ENCODE peak calls at places on chromosomes 4 and X, in four cellular contexts. One of them, this sample, is unnamed.

GRCh38 chrX:136585960-136586359 is 53.9 kb downstream of the VGLL1 start:
- DNase-seq in GM20000: no peak
- DNase-seq in B cell: no peak
- DNase-seq in bronchial epithelial cell: no peak
- DNase-seq in this sample: no peak

GRCh38 chrX:134990475-134991473 is at the start of gene SMIM10:
- DNase-seq in GM20000: peak
- DNase-seq in B cell: peak
- DNase-seq in bronchial epithelial cell: peak
- DNase-seq in this sample: no peak

GRCh38 chr4:128558896-128559669 is 250.4 kb upstream of the JADE1 start:
- DNase-seq in GM20000: no peak
- DNase-seq in B cell: no peak
- DNase-seq in bronchial epithelial cell: no peak
- DNase-seq in this sample: no peak

GRCh38 chr4:142595222-142595871 is 250.8 kb downstream of the INPP4B start:
- DNase-seq in GM20000: no peak
- DNase-seq in B cell: no peak
- DNase-seq in bronchial epithelial cell: no peak
- DNase-seq in this sample: no peak

GRCh38 chrX:39214380-39215126 is 413.3 kb downstream of the MID1IP1 start:
- DNase-seq in GM20000: no peak
- DNase-seq in B cell: no peak
- DNase-seq in bronchial epithelial cell: no peak
- DNase-seq in this sample: no peak

GRCh38 chr4:1216869-1217294 is 32.0 kb downstream of the CTBP1 start:
- DNase-seq in GM20000: peak
- DNase-seq in B cell: peak
- DNase-seq in bronchial epithelial cell: no peak
- DNase-seq in this sample: no peak

GRCh38 chr4:139453041-139453370 is 915 bp upstream of the RAB33B start:
- DNase-seq in GM20000: peak
- DNase-seq in B cell: peak
- DNase-seq in bronchial epithelial cell: peak
- DNase-seq in this sample: peak

GRCh38 chr4:148205481-148205880 is 236.7 kb downstream of the NR3C2 start:
- DNase-seq in GM20000: no peak
- DNase-seq in B cell: no peak
- DNase-seq in bronchial epithelial cell: no peak
- DNase-seq in this sample: no peak

GRCh38 chr4:118824141-118824540 is 11.8 kb downstream of the SEC24D start:
- DNase-seq in GM20000: no peak
- DNase-seq in B cell: no peak
- DNase-seq in bronchial epithelial cell: no peak
- DNase-seq in this sample: no peak

GRCh38 chr4:1209821-1210220 is 37.4 kb upstream of the SPON2 start:
- DNase-seq in GM20000: no peak
- DNase-seq in B cell: no peak
- DNase-seq in bronchial epithelial cell: no peak
- DNase-seq in this sample: no peak

GRCh38 chr4:15794905-15795304 is 16.8 kb downstream of the CD38 start:
- DNase-seq in GM20000: no peak
- DNase-seq in B cell: no peak
- DNase-seq in bronchial epithelial cell: no peak
- DNase-seq in this sample: no peak

GRCh38 chrX:55521687-55522086 is 32.0 kb upstream of the USP51 start:
- DNase-seq in GM20000: no peak
- DNase-seq in B cell: no peak
- DNase-seq in bronchial epithelial cell: no peak
- DNase-seq in this sample: no peak

GRCh38 chr4:126916626-126917140 is 716.1 kb upstream of the INTU start:
- DNase-seq in GM20000: no peak
- DNase-seq in B cell: no peak
- DNase-seq in bronchial epithelial cell: peak
- DNase-seq in this sample: no peak

GRCh38 chrX:129779747-129780146 is at the start of gene SASH3:
- DNase-seq in GM20000: peak
- DNase-seq in B cell: peak
- DNase-seq in bronchial epithelial cell: no peak
- DNase-seq in this sample: no peak

GRCh38 chrX:68396953-68397352 is 36.3 kb downstream of the OPHN1 start:
- DNase-seq in GM20000: no peak
- DNase-seq in B cell: no peak
- DNase-seq in bronchial epithelial cell: no peak
- DNase-seq in this sample: no peak

GRCh38 chr4:138494931-138495330 is 252.8 kb upstream of the SLC7A11 start:
- DNase-seq in GM20000: no peak
- DNase-seq in B cell: no peak
- DNase-seq in bronchial epithelial cell: peak
- DNase-seq in this sample: no peak

GRCh38 chr4:14196141-14196540 is 568.6 kb upstream of the BOD1L1 start:
- DNase-seq in GM20000: no peak
- DNase-seq in B cell: no peak
- DNase-seq in bronchial epithelial cell: peak
- DNase-seq in this sample: peak

GRCh38 chr4:88006956-88007303 is 505 bp upstream of the PKD2 start:
- DNase-seq in GM20000: peak
- DNase-seq in B cell: no peak
- DNase-seq in bronchial epithelial cell: no peak
- DNase-seq in this sample: no peak

GRCh38 chr4:5524900-5525299 is 183.5 kb downstream of the EVC2 start:
- DNase-seq in GM20000: no peak
- DNase-seq in B cell: no peak
- DNase-seq in bronchial epithelial cell: no peak
- DNase-seq in this sample: peak

GRCh38 chrX:15336023-15336413 is 695 bp upstream of the PIGA start:
- DNase-seq in GM20000: peak
- DNase-seq in B cell: peak
- DNase-seq in bronchial epithelial cell: peak
- DNase-seq in this sample: peak

GRCh38 chr4:55071951-55072350 is 53.4 kb downstream of the KDR start:
- DNase-seq in GM20000: no peak
- DNase-seq in B cell: no peak
- DNase-seq in bronchial epithelial cell: peak
- DNase-seq in this sample: no peak

GRCh38 chrX:2188316-2188715 is 312.5 kb downstream of the DHRSX start:
- DNase-seq in GM20000: no peak
- DNase-seq in B cell: no peak
- DNase-seq in bronchial epithelial cell: no peak
- DNase-seq in this sample: no peak

GRCh38 chr4:48989461-48990203 is 3.6 kb downstream of the CWH43 start:
- DNase-seq in GM20000: no peak
- DNase-seq in B cell: no peak
- DNase-seq in bronchial epithelial cell: no peak
- DNase-seq in this sample: no peak

GRCh38 chr4:48985602-48985975 is 486 bp upstream of the CWH43 start:
- DNase-seq in GM20000: no peak
- DNase-seq in B cell: no peak
- DNase-seq in bronchial epithelial cell: no peak
- DNase-seq in this sample: no peak

GRCh38 chr4:48986654-48987164 is 634 bp downstream of the CWH43 start:
- DNase-seq in GM20000: no peak
- DNase-seq in B cell: no peak
- DNase-seq in bronchial epithelial cell: no peak
- DNase-seq in this sample: no peak

GRCh38 chr4:48991357-48991756 is 5.3 kb downstream of the CWH43 start:
- DNase-seq in GM20000: no peak
- DNase-seq in B cell: no peak
- DNase-seq in bronchial epithelial cell: peak
- DNase-seq in this sample: no peak

DNA sequence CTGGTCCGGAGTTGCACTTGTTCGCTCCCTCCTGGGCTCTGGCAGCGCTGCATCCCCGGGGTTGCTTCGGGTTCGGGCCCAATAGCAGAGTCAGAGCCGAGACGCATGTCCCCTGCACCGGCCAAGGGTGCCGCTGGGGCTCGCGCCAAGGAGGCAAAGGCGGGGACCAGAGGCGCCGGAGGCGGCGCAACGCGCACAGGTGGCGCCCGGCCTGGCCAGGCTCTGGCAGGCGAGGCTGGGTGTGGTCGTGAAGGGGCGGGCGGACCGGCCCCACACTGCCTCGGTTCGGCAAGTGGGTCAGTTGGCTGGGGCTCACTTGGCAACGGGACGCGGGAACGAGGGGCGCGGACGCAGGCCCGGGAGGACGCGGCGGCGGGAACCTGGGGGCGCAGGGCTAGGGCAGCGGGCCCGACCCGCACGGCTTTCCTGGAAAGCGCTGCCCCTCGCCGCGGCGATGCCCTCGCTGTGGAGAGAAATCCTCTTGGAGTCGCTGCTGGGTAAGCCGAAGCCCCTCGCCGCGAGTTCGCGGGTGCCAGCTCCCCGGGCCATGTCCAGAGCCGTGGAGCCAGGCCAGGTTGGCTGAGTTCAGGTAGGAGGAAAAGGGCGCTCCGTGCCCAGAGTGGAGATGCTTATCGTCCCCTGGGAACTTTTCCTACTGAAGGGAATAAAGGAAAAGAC is at the start of gene CWH43:
- DNase-seq in GM20000: no peak
- DNase-seq in B cell: no peak
- DNase-seq in bronchial epithelial cell: no peak
- DNase-seq in this sample: no peak
- TF ChIP-seq CTCF in GM20000: no peak
- TF ChIP-seq CTCF in B cell: no peak
- TF ChIP-seq CTCF in bronchial epithelial cell: peak
- TF ChIP-seq CTCF in this sample: no peak

DNA sequence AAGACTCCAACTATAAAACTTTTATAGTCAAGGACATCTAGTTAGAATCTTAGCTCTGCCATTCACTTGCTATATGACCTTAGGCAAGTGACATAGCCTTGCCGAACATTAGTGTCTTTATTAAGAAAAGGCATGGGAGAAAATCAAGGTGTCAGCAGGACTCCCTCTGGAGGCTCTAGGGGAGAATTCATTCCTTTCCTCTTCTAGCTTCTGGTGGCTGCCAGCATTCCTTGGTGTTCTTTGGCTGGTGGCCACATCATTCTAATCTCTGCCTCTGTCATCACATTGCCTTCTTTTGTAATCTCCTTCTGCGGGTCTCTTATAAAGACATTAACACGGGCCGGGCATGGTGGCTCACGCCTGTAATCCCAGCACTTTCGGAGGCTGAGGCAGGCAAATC is 99.8 kb downstream of the PPP1R2C start:
- DNase-seq in GM20000: no peak
- DNase-seq in B cell: no peak
- DNase-seq in bronchial epithelial cell: peak
- DNase-seq in this sample: no peak
- TF ChIP-seq CTCF in GM20000: no peak
- TF ChIP-seq CTCF in B cell: no peak
- TF ChIP-seq CTCF in bronchial epithelial cell: peak
- TF ChIP-seq CTCF in this sample: peak

GRCh38 chr4:183721207-183722081 is 62.4 kb downstream of the TRAPPC11 start:
- DNase-seq in GM20000: peak
- DNase-seq in B cell: peak
- DNase-seq in bronchial epithelial cell: peak
- DNase-seq in this sample: no peak
- TF ChIP-seq CTCF in GM20000: no peak
- TF ChIP-seq CTCF in B cell: peak
- TF ChIP-seq CTCF in bronchial epithelial cell: peak
- TF ChIP-seq CTCF in this sample: peak

DNA sequence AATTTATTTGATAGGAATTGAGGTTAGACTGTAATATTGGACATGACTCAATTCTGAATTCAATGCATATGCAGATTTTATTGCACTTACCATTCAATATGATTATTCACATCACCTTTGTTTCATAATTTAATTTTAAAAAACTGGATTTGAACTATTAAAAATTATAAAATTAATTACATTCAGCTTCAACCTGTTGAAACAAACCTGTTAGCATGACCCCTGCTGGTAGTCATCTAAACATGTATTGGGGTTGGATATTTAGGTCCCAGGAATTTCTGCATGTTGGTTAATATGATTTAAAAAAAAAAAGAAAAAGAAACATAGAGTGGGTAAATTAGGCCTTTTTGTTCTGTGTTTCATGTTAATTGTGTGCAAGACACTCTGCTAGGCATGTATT is 85.9 kb downstream of the ARSJ start:
- DNase-seq in GM20000: no peak
- DNase-seq in B cell: no peak
- DNase-seq in bronchial epithelial cell: peak
- DNase-seq in this sample: no peak
- TF ChIP-seq CTCF in GM20000: no peak
- TF ChIP-seq CTCF in B cell: no peak
- TF ChIP-seq CTCF in bronchial epithelial cell: peak
- TF ChIP-seq CTCF in this sample: peak

DNA sequence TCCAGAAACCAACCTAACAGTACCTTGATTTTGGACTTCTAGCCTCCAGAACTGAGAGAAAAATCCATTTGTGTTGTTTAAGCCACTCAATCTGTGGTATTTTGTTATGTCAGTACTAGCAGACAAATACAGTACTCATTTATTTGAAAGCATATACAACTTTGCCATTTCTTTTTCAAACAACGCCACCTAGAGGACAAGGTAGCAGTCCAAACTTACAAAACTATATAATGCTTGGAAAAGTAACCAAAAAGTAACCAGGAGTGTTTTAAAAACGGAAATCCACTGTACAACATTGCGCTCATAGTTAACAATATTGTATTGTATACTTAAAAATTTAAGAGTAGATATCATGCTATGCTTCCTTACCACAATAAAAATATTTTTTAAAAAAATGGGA is 37.0 kb upstream of the FGF13 start:
- DNase-seq in GM20000: no peak
- DNase-seq in B cell: no peak
- DNase-seq in bronchial epithelial cell: peak
- DNase-seq in this sample: no peak
- TF ChIP-seq CTCF in GM20000: no peak
- TF ChIP-seq CTCF in B cell: peak
- TF ChIP-seq CTCF in bronchial epithelial cell: no peak
- TF ChIP-seq CTCF in this sample: peak

GRCh38 chr4:186144180-186144579 is 39.7 kb downstream of the FAM149A start:
- DNase-seq in GM20000: peak
- DNase-seq in B cell: no peak
- DNase-seq in bronchial epithelial cell: peak
- DNase-seq in this sample: no peak
- TF ChIP-seq CTCF in GM20000: no peak
- TF ChIP-seq CTCF in B cell: no peak
- TF ChIP-seq CTCF in bronchial epithelial cell: peak
- TF ChIP-seq CTCF in this sample: no peak

GRCh38 chr4:76723373-76723772 is 174.6 kb downstream of the SOWAHB start:
- DNase-seq in GM20000: no peak
- DNase-seq in B cell: no peak
- DNase-seq in bronchial epithelial cell: no peak
- DNase-seq in this sample: no peak
- TF ChIP-seq CTCF in GM20000: no peak
- TF ChIP-seq CTCF in B cell: no peak
- TF ChIP-seq CTCF in bronchial epithelial cell: no peak
- TF ChIP-seq CTCF in this sample: peak

DNA sequence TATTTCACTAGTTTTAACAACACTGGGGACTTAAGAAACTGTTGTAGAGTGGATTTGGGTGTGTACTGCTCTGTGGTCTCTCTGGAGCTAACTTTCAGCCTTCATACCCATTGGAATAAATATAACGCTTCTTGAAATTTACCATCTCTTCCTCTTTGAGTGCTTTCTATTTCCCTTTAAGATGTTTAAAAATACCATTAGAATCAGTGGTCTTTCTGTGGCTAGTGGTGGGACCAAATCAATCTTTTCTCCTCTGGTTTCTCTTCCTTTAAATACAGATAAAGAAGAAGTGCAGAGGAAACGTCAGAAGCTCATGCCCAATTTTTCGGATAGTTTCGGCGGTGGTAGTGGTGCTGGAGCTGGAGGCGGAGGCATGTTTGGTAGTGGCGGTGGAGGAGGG is 92.0 kb downstream of the NFKB1 start:
- DNase-seq in GM20000: no peak
- DNase-seq in B cell: no peak
- DNase-seq in bronchial epithelial cell: no peak
- DNase-seq in this sample: no peak
- TF ChIP-seq CTCF in GM20000: no peak
- TF ChIP-seq CTCF in B cell: no peak
- TF ChIP-seq CTCF in bronchial epithelial cell: no peak
- TF ChIP-seq CTCF in this sample: no peak

This sample was measured in epithelial cell of proximal tubule.